ENCODE peak calls at places on chromosomes 4 and X, in ten cellular contexts. A is HEK293T, J is T-cell, M is NT2/D1, T is neural progenitor cell, L is globus pallidus, S is right atrium auricular region, O is Peyer's patch, C is LoVo, D is cardiac muscle cell. Q is an unnamed sample.

GRCh38 chr4:13539721-13540445 is 4.4 kb downstream of the NKX3-2 start:
- DNase-seq in D (no peak), O (no peak), M (no peak), A (no peak), J (no peak), L (no peak), C (no peak), T (no peak), S (no peak), Q (no peak)

GRCh38 chrX:68354869-68355628 is 78.2 kb downstream of the OPHN1 start:
- DNase-seq in C (no peak), J (no peak), D (no peak), T (no peak), S (no peak), L (no peak), O (no peak), M (no peak), A (no peak), Q (no peak)

GRCh38 chr4:19437008-19437407 is 814.7 kb upstream of the SLIT2 start:
- DNase-seq in S (no peak), C (no peak), O (no peak), L (no peak), J (no peak), M (no peak), D (no peak), A (no peak), T (peak; percentile 2), Q (no peak)

GRCh38 chr4:168183717-168184571 is 91.6 kb downstream of the ANXA10 start:
- DNase-seq in T (peak; percentile 18), C (peak; percentile 15), A (no peak), O (no peak), D (peak; percentile 59), M (no peak), J (no peak), S (no peak), L (peak; percentile 17), Q (peak; percentile 25)

GRCh38 chrX:30620125-30620524 is 33.1 kb upstream of the GK start:
- DNase-seq in J (no peak), C (no peak), O (no peak), S (no peak), A (no peak), T (no peak), M (no peak), L (no peak), D (no peak), Q (no peak)

GRCh38 chrX:11757729-11758399 is at the start of gene MSL3:
- DNase-seq in L (peak; percentile 63), O (peak; percentile 71), M (no peak), J (peak; percentile 32), D (peak; percentile 78), T (peak; percentile 81), A (peak; percentile 63), C (peak; percentile 47), S (no peak), Q (no peak)

GRCh38 chr4:139453041-139453370 is 915 bp upstream of the RAB33B start:
- DNase-seq in A (peak; percentile 53), O (no peak), M (no peak), L (no peak), D (no peak), J (peak; percentile 64), C (peak; percentile 84), T (no peak), S (no peak), Q (peak; percentile 76)

GRCh38 chrX:138191998-138192397 is 519.5 kb downstream of the FGF13 start:
- DNase-seq in S (no peak), D (peak; percentile 1), O (no peak), A (peak; percentile 20), M (peak; percentile 23), C (no peak), T (peak; percentile 64), L (peak; percentile 2), J (no peak), Q (peak; percentile 2)

GRCh38 chr4:169252339-169253086 is 18.2 kb downstream of the SH3RF1 start:
- DNase-seq in A (no peak), L (no peak), J (no peak), T (no peak), S (no peak), O (no peak), C (no peak), D (peak; percentile 54), M (no peak), Q (no peak)

GRCh38 chrX:154305481-154306205 is 10.0 kb downstream of the TKTL1 start:
- DNase-seq in O (no peak), L (no peak), D (no peak), S (no peak), M (no peak), C (no peak), T (no peak), J (no peak), A (no peak), Q (no peak)

GRCh38 chrX:19332983-19333382 is 10.7 kb upstream of the PDHA1 start:
- DNase-seq in L (no peak), C (no peak), D (peak; percentile 50), M (peak; percentile 33), O (no peak), S (no peak), T (no peak), A (no peak), J (no peak), Q (peak; percentile 21)

GRCh38 chr4:156102411-156102810 is 148.7 kb upstream of the CTSO start:
- DNase-seq in T (no peak), M (no peak), O (no peak), J (no peak), L (no peak), D (no peak), S (no peak), A (no peak), C (no peak), Q (no peak)

GRCh38 chrX:357693-358471 is 28.8 kb downstream of the PPP2R3B start:
- DNase-seq in A (no peak), D (peak; percentile 42), C (no peak), T (no peak), S (no peak), M (no peak), J (no peak), L (no peak), O (no peak), Q (peak; percentile 36)

GRCh38 chrX:116317409-116317808 is 119.0 kb upstream of the SLC6A14 start:
- DNase-seq in D (peak; percentile 86), J (no peak), L (peak; percentile 42), A (no peak), M (peak; percentile 6), S (no peak), T (peak; percentile 35), O (no peak), C (no peak), Q (peak; percentile 92)

GRCh38 chrX:48025561-48025960 is 18.8 kb downstream of the SPACA5 start:
- DNase-seq in D (peak; percentile 71), C (peak; percentile 51), O (no peak), S (no peak), J (no peak), T (peak; percentile 71), L (peak; percentile 67), M (peak; percentile 67), A (peak; percentile 43), Q (peak; percentile 51)

GRCh38 chr4:8341691-8342090 is 72.1 kb downstream of the HTRA3 start:
- DNase-seq in S (no peak), L (peak; percentile 60), M (no peak), C (no peak), D (peak; percentile 12), T (no peak), A (no peak), J (no peak), O (no peak), Q (no peak)

GRCh38 chrX:136961594-136962135 is 72.1 kb downstream of the GPR101 start:
- DNase-seq in D (peak; percentile 32), O (no peak), L (no peak), S (no peak), M (no peak), C (no peak), A (no peak), T (no peak), J (no peak), Q (no peak)

GRCh38 chr4:16168144-16168543 is 58.1 kb downstream of the TAPT1 start:
- DNase-seq in T (no peak), L (no peak), J (no peak), M (no peak), S (no peak), A (no peak), O (no peak), C (no peak), D (no peak), Q (no peak)

GRCh38 chrX:132094169-132094568 is 33.7 kb downstream of the FRMD7 start:
- DNase-seq in L (no peak), A (no peak), T (no peak), S (no peak), J (no peak), D (peak; percentile 29), M (no peak), C (no peak), O (no peak), Q (no peak)

GRCh38 chrX:94493405-94493804 is 819.4 kb downstream of the FAM133A start:
- DNase-seq in T (no peak), J (no peak), D (no peak), C (no peak), A (no peak), L (no peak), S (no peak), M (no peak), O (no peak), Q (no peak)

GRCh38 chr4:89110541-89110985 is 770 bp upstream of the TIGD2 start:
- DNase-seq in S (no peak), M (no peak), T (no peak), L (no peak), C (no peak), D (no peak), J (no peak), O (no peak), A (no peak), Q (no peak)

GRCh38 chrX:103637604-103638338 is 9.0 kb downstream of the TCEAL1 start:
- DNase-seq in C (no peak), T (no peak), D (no peak), A (no peak), J (no peak), L (no peak), M (no peak), O (no peak), S (no peak), Q (no peak)

GRCh38 chr4:41258783-41259182 is 2.1 kb downstream of the UCHL1 start:
- DNase-seq in T (peak; percentile 69), L (peak; percentile 85), J (no peak), A (peak; percentile 22), M (no peak), O (no peak), D (peak; percentile 75), S (peak; percentile 61), C (peak; percentile 43), Q (peak; percentile 82)

GRCh38 chr4:654871-655734 is 19.0 kb downstream of the ATP5ME start:
- DNase-seq in J (no peak), T (peak; percentile 1), M (no peak), S (no peak), D (no peak), L (peak; percentile 86), A (no peak), O (no peak), C (no peak), Q (no peak)

GRCh38 chr4:173919861-173920260 is 363.6 kb downstream of the FBXO8 start:
- DNase-seq in D (no peak), S (no peak), A (no peak), L (no peak), M (no peak), C (no peak), J (no peak), T (no peak), O (no peak), Q (no peak)

GRCh38 chr4:40553995-40554394 is 75.7 kb downstream of the RBM47 start:
- DNase-seq in D (peak; percentile 10), A (no peak), S (no peak), L (peak; percentile 34), O (no peak), C (no peak), T (no peak), M (no peak), J (no peak), Q (no peak)

GRCh38 chr4:26196567-26196966 is 124.2 kb upstream of the RBPJ start:
- DNase-seq in O (no peak), M (no peak), T (no peak), S (no peak), J (no peak), L (no peak), A (no peak), D (no peak), C (no peak), Q (no peak)

GRCh38 chr4:25423548-25423947 is 46.5 kb downstream of the ANAPC4 start:
- DNase-seq in L (no peak), C (no peak), T (no peak), O (no peak), M (no peak), J (no peak), D (no peak), S (no peak), A (no peak), Q (no peak)